ENCODE peak calls at places on chromosomes 3 and 15, in ten cellular contexts. J is Ammon's horn, N is mucosa of descending colon, R is cardiac fibroblast, L is upper lobe of left lung, D is cerebellar cortex, M is T-cell, C is NCI-H1048, Z is ascending aorta, F is amygdala. S is an unnamed sample.

GRCh38 chr3:159480046-159480445 is 508.6 kb upstream of the IL12A start:
- DNase-seq in L (no peak), C (no peak), D (no peak), M (no peak), Z (no peak), N (no peak), F (no peak), J (no peak), R (peak), S (no peak)

GRCh38 chr15:80588801-80589200 is 106.3 kb upstream of the ABHD17C start:
- DNase-seq in F (no peak), L (no peak), N (no peak), M (no peak), R (peak), Z (no peak), J (no peak), D (no peak), C (no peak), S (peak)

GRCh38 chr15:73709241-73709640 is 25.1 kb downstream of the CD276 start:
- DNase-seq in L (no peak), C (no peak), F (no peak), M (no peak), D (no peak), Z (no peak), J (no peak), R (no peak), N (no peak), S (no peak)

GRCh38 chr3:43689166-43689565 is 1.6 kb upstream of the ABHD5 start:
- DNase-seq in Z (no peak), D (no peak), L (no peak), R (no peak), M (no peak), F (no peak), N (no peak), J (no peak), C (no peak), S (no peak)

GRCh38 chr3:70386043-70386442 is 73.6 kb upstream of the MDFIC2 start:
- DNase-seq in R (no peak), M (no peak), C (no peak), F (no peak), Z (no peak), N (no peak), L (no peak), D (no peak), J (no peak), S (no peak)

GRCh38 chr15:31320022-31320421 is 6.6 kb upstream of the KLF13 start:
- DNase-seq in M (no peak), N (no peak), F (no peak), J (no peak), R (no peak), C (no peak), D (no peak), Z (no peak), L (no peak), S (no peak)

GRCh38 chr15:59647085-59647484 is 10.2 kb downstream of the GTF2A2 start:
- DNase-seq in D (no peak), J (no peak), F (no peak), L (no peak), R (no peak), M (no peak), C (no peak), Z (no peak), N (no peak), S (no peak)

GRCh38 chr3:58659051-58659675 is 7.4 kb downstream of the FAM3D start:
- DNase-seq in F (no peak), J (no peak), R (peak), C (no peak), D (peak), Z (peak), N (peak), M (no peak), L (no peak), S (peak)

GRCh38 chr3:53730565-53730964 is 115.7 kb downstream of the CHDH start:
- DNase-seq in R (peak), J (peak), F (peak), C (no peak), N (peak), Z (no peak), M (no peak), L (no peak), D (peak), S (no peak)

GRCh38 chr3:67289626-67290025 is 291.5 kb downstream of the KBTBD8 start:
- DNase-seq in F (no peak), Z (no peak), J (no peak), R (no peak), D (no peak), N (no peak), C (no peak), L (no peak), M (no peak), S (no peak)

GRCh38 chr3:128452678-128453275 is 13.9 kb downstream of the DNAJB8 start:
- DNase-seq in M (no peak), D (no peak), Z (no peak), R (no peak), F (no peak), N (no peak), L (no peak), J (no peak), C (no peak), S (no peak)

GRCh38 chr3:173733029-173733652 is 335.6 kb downstream of the NLGN1 start:
- DNase-seq in M (no peak), C (peak), L (no peak), Z (no peak), N (peak), J (peak), R (peak), F (no peak), D (peak), S (no peak)

GRCh38 chr15:92920595-92921169 is 20.6 kb downstream of the CHD2 start:
- DNase-seq in R (no peak), N (no peak), D (no peak), F (no peak), Z (no peak), J (no peak), C (no peak), M (no peak), L (no peak), S (no peak)

GRCh38 chr3:161371441-161372320 is at the start of gene SPTSSB:
- DNase-seq in D (peak), Z (peak), J (peak), F (peak), M (peak), C (no peak), N (peak), L (peak), R (peak), S (no peak)